ENCODE peak calls at places on chromosomes 5 and 9, in eight cellular contexts. One of them, this sample, is unnamed.

GRCh38 chr9:13758876-13759275 is 479.4 kb upstream of the MPDZ start:
- DNase-seq in NCI-H1092 treated with DMSO at 0.1 percent for 48 hours: no peak
- DNase-seq in NCI-H524 treated with DMSO at 0.1 percent for 48 hours: no peak
- DNase-seq in glomerular endothelial cell: no peak
- DNase-seq in Peyer's patch: no peak
- DNase-seq in KBM-7: no peak
- DNase-seq in A172: no peak
- DNase-seq in aorta: no peak
- DNase-seq in this sample: no peak

GRCh38 chr5:73938280-73938937 is 312.4 kb downstream of the ARHGEF28 start:
- DNase-seq in NCI-H1092 treated with DMSO at 0.1 percent for 48 hours: no peak
- DNase-seq in NCI-H524 treated with DMSO at 0.1 percent for 48 hours: no peak
- DNase-seq in glomerular endothelial cell: no peak
- DNase-seq in Peyer's patch: no peak
- DNase-seq in KBM-7: no peak
- DNase-seq in A172: peak
- DNase-seq in aorta: no peak
- DNase-seq in this sample: no peak

GRCh38 chr5:158819840-158820620 is 279.7 kb downstream of the EBF1 start:
- DNase-seq in NCI-H1092 treated with DMSO at 0.1 percent for 48 hours: no peak
- DNase-seq in NCI-H524 treated with DMSO at 0.1 percent for 48 hours: no peak
- DNase-seq in glomerular endothelial cell: no peak
- DNase-seq in Peyer's patch: no peak
- DNase-seq in KBM-7: peak
- DNase-seq in A172: peak
- DNase-seq in aorta: no peak
- DNase-seq in this sample: no peak

GRCh38 chr5:109412981-109413402 is 3.2 kb upstream of the PJA2 start:
- DNase-seq in NCI-H1092 treated with DMSO at 0.1 percent for 48 hours: no peak
- DNase-seq in NCI-H524 treated with DMSO at 0.1 percent for 48 hours: no peak
- DNase-seq in glomerular endothelial cell: no peak
- DNase-seq in Peyer's patch: no peak
- DNase-seq in KBM-7: peak
- DNase-seq in A172: no peak
- DNase-seq in aorta: no peak
- DNase-seq in this sample: no peak

GRCh38 chr9:15423328-15423985 is 781 bp downstream of the SNAPC3 start:
- DNase-seq in NCI-H1092 treated with DMSO at 0.1 percent for 48 hours: peak
- DNase-seq in NCI-H524 treated with DMSO at 0.1 percent for 48 hours: no peak
- DNase-seq in glomerular endothelial cell: no peak
- DNase-seq in Peyer's patch: no peak
- DNase-seq in KBM-7: peak
- DNase-seq in A172: peak
- DNase-seq in aorta: no peak
- DNase-seq in this sample: peak

GRCh38 chr5:179323026-179323571 is 22.2 kb downstream of the ADAMTS2 start:
- DNase-seq in NCI-H1092 treated with DMSO at 0.1 percent for 48 hours: peak
- DNase-seq in NCI-H524 treated with DMSO at 0.1 percent for 48 hours: peak
- DNase-seq in glomerular endothelial cell: no peak
- DNase-seq in Peyer's patch: no peak
- DNase-seq in KBM-7: no peak
- DNase-seq in A172: no peak
- DNase-seq in aorta: no peak
- DNase-seq in this sample: no peak

GRCh38 chr5:126846756-126847155 is 69.8 kb downstream of the LMNB1 start:
- DNase-seq in NCI-H1092 treated with DMSO at 0.1 percent for 48 hours: no peak
- DNase-seq in NCI-H524 treated with DMSO at 0.1 percent for 48 hours: no peak
- DNase-seq in glomerular endothelial cell: no peak
- DNase-seq in Peyer's patch: no peak
- DNase-seq in KBM-7: no peak
- DNase-seq in A172: no peak
- DNase-seq in aorta: no peak
- DNase-seq in this sample: no peak

GRCh38 chr5:140631063-140631462 is 1.9 kb downstream of the CD14 start:
- DNase-seq in NCI-H1092 treated with DMSO at 0.1 percent for 48 hours: no peak
- DNase-seq in NCI-H524 treated with DMSO at 0.1 percent for 48 hours: no peak
- DNase-seq in glomerular endothelial cell: no peak
- DNase-seq in Peyer's patch: no peak
- DNase-seq in KBM-7: no peak
- DNase-seq in A172: no peak
- DNase-seq in aorta: no peak
- DNase-seq in this sample: no peak